ENCODE peak calls at places on chromosomes 3 and 15, in seven cellular contexts. U is cardiac fibroblast; R is activated naive CD4-positive, alpha-beta T cell; Y is GF-D8; M is activated naive CD8-positive, alpha-beta T cell treated with anti-CD3 and anti-CD28 coated beads, Interleukin-2, amount 10 ng/mL, durations not matched to agents 7 days and 5 days; V is OCI-LY7; P is ELR. X is an unnamed sample.
A peak's percentile ranks its signal among the peaks of the same experiment; 100 is the strongest.

GRCh38 chr3:197371521-197372075 is 73.2 kb upstream of the DLG1 start:
- DNase-seq in U (no peak), R (no peak), Y (no peak), M (no peak), V (no peak), P (no peak), X (no peak)

GRCh38 chr15:50119063-50119700 is at the start of gene ATP8B4:
- DNase-seq in U (no peak), R (no peak), Y (peak; percentile 77), M (no peak), V (no peak), P (no peak), X (no peak)

GRCh38 chr15:57015897-57016296 is 97.5 kb downstream of the TCF12 start:
- DNase-seq in U (peak; percentile 38), R (no peak), Y (no peak), M (no peak), V (no peak), P (peak; percentile 61), X (no peak)

GRCh38 chr3:126683506-126683905 is 20.5 kb upstream of the CHCHD6 start:
- DNase-seq in U (no peak), R (no peak), Y (no peak), M (no peak), V (no peak), P (no peak), X (no peak)

GRCh38 chr15:39582286-39582976 is 1.6 kb downstream of the THBS1 start:
- DNase-seq in U (peak; percentile 64), R (no peak), Y (no peak), M (no peak), V (no peak), P (peak; percentile 59), X (no peak)

GRCh38 chr3:53768478-53769459 is 77.5 kb downstream of the CHDH start:
- DNase-seq in U (no peak), R (no peak), Y (no peak), M (no peak), V (no peak), P (no peak), X (no peak)

GRCh38 chr3:114745322-114746240 is 401.5 kb downstream of the ZBTB20 start:
- DNase-seq in U (peak; percentile 78), R (no peak), Y (no peak), M (no peak), V (no peak), P (peak; percentile 80), X (no peak)

GRCh38 chr3:173501941-173502489 is 104.5 kb downstream of the NLGN1 start:
- DNase-seq in U (peak; percentile 45), R (no peak), Y (no peak), M (no peak), V (no peak), P (no peak), X (no peak)

GRCh38 chr15:50830477-50831354 is 65.2 kb upstream of the SPPL2A start:
- DNase-seq in U (no peak), R (no peak), Y (no peak), M (no peak), V (no peak), P (no peak), X (no peak)

GRCh38 chr15:99906356-99906755 is 173.1 kb upstream of the LYSMD4 start:
- DNase-seq in U (no peak), R (no peak), Y (no peak), M (no peak), V (no peak), P (no peak), X (no peak)

GRCh38 chr3:4744405-4745239 is 234.6 kb upstream of the BHLHE40 start:
- DNase-seq in U (peak; percentile 63), R (no peak), Y (no peak), M (no peak), V (no peak), P (peak; percentile 72), X (no peak)

GRCh38 chr15:83474578-83474977 is 27.4 kb downstream of the SH3GL3 start:
- DNase-seq in U (no peak), R (no peak), Y (no peak), M (no peak), V (no peak), P (no peak), X (no peak)

GRCh38 chr3:61601831-61602230 is 40.5 kb downstream of the PTPRG start:
- DNase-seq in U (peak; percentile 15), R (no peak), Y (no peak), M (no peak), V (no peak), P (no peak), X (no peak)

GRCh38 chr15:57578288-57578900 is 13.3 kb upstream of the MYZAP start:
- DNase-seq in U (no peak), R (no peak), Y (no peak), M (no peak), V (no peak), P (no peak), X (no peak)

GRCh38 chr3:53534216-53534615 is 39.8 kb downstream of the CACNA1D start:
- DNase-seq in U (no peak), R (no peak), Y (no peak), M (no peak), V (no peak), P (no peak), X (no peak)

GRCh38 chr3:172446198-172446597 is 2.1 kb downstream of the GHSR start:
- DNase-seq in U (no peak), R (no peak), Y (no peak), M (no peak), V (no peak), P (no peak), X (no peak)

GRCh38 chr3:134622803-134623365 is 27.9 kb downstream of the KY start:
- DNase-seq in U (no peak), R (no peak), Y (no peak), M (no peak), V (no peak), P (no peak), X (no peak)

GRCh38 chr15:101000271-101000681 is 81.1 kb downstream of the LRRK1 start:
- DNase-seq in U (peak; percentile 49), R (no peak), Y (no peak), M (no peak), V (no peak), P (no peak), X (no peak)

GRCh38 chr3:48433472-48434118 is 3.7 kb upstream of the PLXNB1 start:
- DNase-seq in U (no peak), R (no peak), Y (no peak), M (no peak), V (no peak), P (no peak), X (no peak)

GRCh38 chr3:105676621-105677300 is 192.1 kb downstream of the CBLB start:
- DNase-seq in U (no peak), R (no peak), Y (no peak), M (no peak), V (no peak), P (no peak), X (no peak)

GRCh38 chr3:41318520-41318919 is 119.2 kb downstream of the CTNNB1 start:
- DNase-seq in U (no peak), R (no peak), Y (no peak), M (no peak), V (no peak), P (peak; percentile 49), X (no peak)

GRCh38 chr3:13543251-13543650 is 5.7 kb upstream of the FBLN2 start:
- DNase-seq in U (peak; percentile 83), R (no peak), Y (no peak), M (no peak), V (no peak), P (peak; percentile 93), X (no peak)

GRCh38 chr3:95235916-95236315 is 1173.1 kb downstream of the NSUN3 start:
- DNase-seq in U (no peak), R (no peak), Y (no peak), M (no peak), V (no peak), P (no peak), X (no peak)

GRCh38 chr3:44561076-44561475 is 6.1 kb downstream of the ZKSCAN7 start:
- DNase-seq in U (no peak), R (no peak), Y (peak; percentile 57), M (no peak), V (no peak), P (no peak), X (peak; percentile 47)

GRCh38 chr3:18344306-18345014 is 80.7 kb downstream of the SATB1 start:
- DNase-seq in U (no peak), R (no peak), Y (no peak), M (no peak), V (peak; percentile 23), P (no peak), X (no peak)

GRCh38 chr3:108106031-108106430 is 15.2 kb upstream of the CD47 start:
- DNase-seq in U (peak; percentile 62), R (no peak), Y (no peak), M (no peak), V (no peak), P (peak; percentile 75), X (no peak)

GRCh38 chr15:35740761-35741160 is 194.8 kb upstream of the DPH6 start:
- DNase-seq in U (peak; percentile 59), R (no peak), Y (no peak), M (no peak), V (no peak), P (no peak), X (no peak)

GRCh38 chr3:163335429-163335828 is 1742.9 kb downstream of the SI start:
- DNase-seq in U (no peak), R (no peak), Y (no peak), M (no peak), V (peak; percentile 3), P (no peak), X (no peak)

GRCh38 chr3:15051531-15051930 is 13.6 kb downstream of the MRPS25 start:
- DNase-seq in U (peak; percentile 59), R (peak; percentile 20), Y (no peak), M (peak; percentile 49), V (peak; percentile 78), P (peak; percentile 69), X (peak; percentile 68)

GRCh38 chr3:101857279-101857678 is 8.0 kb downstream of the NFKBIZ start:
- DNase-seq in U (no peak), R (no peak), Y (no peak), M (no peak), V (no peak), P (no peak), X (no peak)

GRCh38 chr15:72732554-72732953 is 46.5 kb downstream of the BBS4 start:
- DNase-seq in U (no peak), R (no peak), Y (no peak), M (no peak), V (no peak), P (no peak), X (peak; percentile 10)

GRCh38 chr3:43759297-43759782 is 68.6 kb downstream of the ABHD5 start:
- DNase-seq in U (peak; percentile 87), R (no peak), Y (no peak), M (no peak), V (peak; percentile 28), P (peak; percentile 95), X (no peak)

GRCh38 chr15:88814393-88814792 is 11.2 kb downstream of the ACAN start:
- DNase-seq in U (no peak), R (no peak), Y (no peak), M (no peak), V (no peak), P (no peak), X (no peak)

GRCh38 chr3:109897734-109898133 is 560.4 kb upstream of the DPPA4 start:
- DNase-seq in U (peak; percentile 7), R (no peak), Y (no peak), M (no peak), V (no peak), P (no peak), X (no peak)

GRCh38 chr15:82086243-82086995 is 40.6 kb upstream of the MEX3B start:
- DNase-seq in U (no peak), R (no peak), Y (no peak), M (no peak), V (no peak), P (no peak), X (no peak)

GRCh38 chr15:73751896-73752816 is 995 bp downstream of the INSYN1 start:
- DNase-seq in U (no peak), R (no peak), Y (no peak), M (no peak), V (no peak), P (no peak), X (no peak)

GRCh38 chr3:155312781-155313180 is 19.3 kb upstream of the STRIT1 start:
- DNase-seq in U (peak; percentile 50), R (no peak), Y (no peak), M (no peak), V (no peak), P (no peak), X (no peak)